ENCODE peak calls at places on chromosomes 1 and 21, in five cellular contexts. One of them, this sample, is unnamed.

GRCh38 chr1:227949341-227949921 is 1.7 kb upstream of the WNT9A start:
- DNase-seq in AG09309: no peak
- DNase-seq in tibial artery: peak
- DNase-seq in stimulated activated CD8-positive, alpha-beta memory T cell treated with anti-CD3 and anti-CD28 coated beads, Interleukin-7, amount 100 ng/mL, for 48 hours: no peak
- DNase-seq in OCI-LY7: no peak
- DNase-seq in this sample: no peak

GRCh38 chr1:66375125-66375524 is 158.8 kb upstream of the SGIP1 start:
- DNase-seq in OCI-LY7: no peak
- DNase-seq in tibial artery: no peak
- DNase-seq in AG09309: no peak
- DNase-seq in stimulated activated CD8-positive, alpha-beta memory T cell treated with anti-CD3 and anti-CD28 coated beads, Interleukin-7, amount 100 ng/mL, for 48 hours: no peak
- DNase-seq in this sample: peak

GRCh38 chr1:20511518-20512428 is 3.8 kb upstream of the MUL1 start:
- DNase-seq in stimulated activated CD8-positive, alpha-beta memory T cell treated with anti-CD3 and anti-CD28 coated beads, Interleukin-7, amount 100 ng/mL, for 48 hours: no peak
- DNase-seq in AG09309: no peak
- DNase-seq in tibial artery: no peak
- DNase-seq in OCI-LY7: peak
- DNase-seq in this sample: no peak

GRCh38 chr1:218739426-218739825 is 394.3 kb downstream of the TGFB2 start:
- DNase-seq in OCI-LY7: no peak
- DNase-seq in stimulated activated CD8-positive, alpha-beta memory T cell treated with anti-CD3 and anti-CD28 coated beads, Interleukin-7, amount 100 ng/mL, for 48 hours: no peak
- DNase-seq in AG09309: no peak
- DNase-seq in tibial artery: peak
- DNase-seq in this sample: peak

GRCh38 chr1:36359911-36360310 is 25.8 kb downstream of the STK40 start:
- DNase-seq in AG09309: no peak
- DNase-seq in stimulated activated CD8-positive, alpha-beta memory T cell treated with anti-CD3 and anti-CD28 coated beads, Interleukin-7, amount 100 ng/mL, for 48 hours: no peak
- DNase-seq in tibial artery: no peak
- DNase-seq in OCI-LY7: no peak
- DNase-seq in this sample: no peak

GRCh38 chr21:28975401-28975800 is 17.3 kb downstream of the LTN1 start:
- DNase-seq in stimulated activated CD8-positive, alpha-beta memory T cell treated with anti-CD3 and anti-CD28 coated beads, Interleukin-7, amount 100 ng/mL, for 48 hours: no peak
- DNase-seq in AG09309: peak
- DNase-seq in OCI-LY7: no peak
- DNase-seq in tibial artery: no peak
- DNase-seq in this sample: no peak

GRCh38 chr1:109765896-109766615 is 2.3 kb upstream of the EPS8L3 start:
- DNase-seq in stimulated activated CD8-positive, alpha-beta memory T cell treated with anti-CD3 and anti-CD28 coated beads, Interleukin-7, amount 100 ng/mL, for 48 hours: no peak
- DNase-seq in tibial artery: peak
- DNase-seq in AG09309: no peak
- DNase-seq in OCI-LY7: no peak
- DNase-seq in this sample: no peak

GRCh38 chr1:115880981-115881672 is 40.2 kb upstream of the NHLH2 start:
- DNase-seq in stimulated activated CD8-positive, alpha-beta memory T cell treated with anti-CD3 and anti-CD28 coated beads, Interleukin-7, amount 100 ng/mL, for 48 hours: no peak
- DNase-seq in AG09309: no peak
- DNase-seq in OCI-LY7: no peak
- DNase-seq in tibial artery: no peak
- DNase-seq in this sample: peak

GRCh38 chr1:192488058-192488457 is 87.5 kb upstream of the RGS1 start:
- DNase-seq in stimulated activated CD8-positive, alpha-beta memory T cell treated with anti-CD3 and anti-CD28 coated beads, Interleukin-7, amount 100 ng/mL, for 48 hours: no peak
- DNase-seq in AG09309: no peak
- DNase-seq in OCI-LY7: no peak
- DNase-seq in tibial artery: no peak
- DNase-seq in this sample: no peak

GRCh38 chr1:226397955-226398636 is 9.8 kb downstream of the PARP1 start:
- DNase-seq in AG09309: no peak
- DNase-seq in stimulated activated CD8-positive, alpha-beta memory T cell treated with anti-CD3 and anti-CD28 coated beads, Interleukin-7, amount 100 ng/mL, for 48 hours: no peak
- DNase-seq in OCI-LY7: no peak
- DNase-seq in tibial artery: no peak
- DNase-seq in this sample: no peak

GRCh38 chr1:214004795-214005194 is 17.0 kb downstream of the PROX1 start:
- DNase-seq in AG09309: no peak
- DNase-seq in stimulated activated CD8-positive, alpha-beta memory T cell treated with anti-CD3 and anti-CD28 coated beads, Interleukin-7, amount 100 ng/mL, for 48 hours: no peak
- DNase-seq in tibial artery: no peak
- DNase-seq in OCI-LY7: no peak
- DNase-seq in this sample: no peak

GRCh38 chr1:203215573-203215972 is 13.9 kb downstream of the CHIT1 start:
- DNase-seq in stimulated activated CD8-positive, alpha-beta memory T cell treated with anti-CD3 and anti-CD28 coated beads, Interleukin-7, amount 100 ng/mL, for 48 hours: no peak
- DNase-seq in OCI-LY7: no peak
- DNase-seq in tibial artery: no peak
- DNase-seq in AG09309: no peak
- DNase-seq in this sample: peak

GRCh38 chr21:45086342-45086958 is 12.1 kb downstream of the ADARB1 start:
- DNase-seq in stimulated activated CD8-positive, alpha-beta memory T cell treated with anti-CD3 and anti-CD28 coated beads, Interleukin-7, amount 100 ng/mL, for 48 hours: no peak
- DNase-seq in AG09309: no peak
- DNase-seq in tibial artery: no peak
- DNase-seq in OCI-LY7: no peak
- DNase-seq in this sample: peak

GRCh38 chr1:229342305-229342901 is 444 bp downstream of the CCSAP start:
- DNase-seq in OCI-LY7: peak
- DNase-seq in stimulated activated CD8-positive, alpha-beta memory T cell treated with anti-CD3 and anti-CD28 coated beads, Interleukin-7, amount 100 ng/mL, for 48 hours: peak
- DNase-seq in AG09309: no peak
- DNase-seq in tibial artery: peak
- DNase-seq in this sample: peak

GRCh38 chr1:194318790-194319280 is 1132.4 kb upstream of the B3GALT2 start:
- DNase-seq in tibial artery: no peak
- DNase-seq in stimulated activated CD8-positive, alpha-beta memory T cell treated with anti-CD3 and anti-CD28 coated beads, Interleukin-7, amount 100 ng/mL, for 48 hours: no peak
- DNase-seq in OCI-LY7: no peak
- DNase-seq in AG09309: no peak
- DNase-seq in this sample: no peak

GRCh38 chr1:245051349-245052221 is 103.2 kb upstream of the KIF26B start:
- DNase-seq in AG09309: no peak
- DNase-seq in tibial artery: no peak
- DNase-seq in OCI-LY7: no peak
- DNase-seq in stimulated activated CD8-positive, alpha-beta memory T cell treated with anti-CD3 and anti-CD28 coated beads, Interleukin-7, amount 100 ng/mL, for 48 hours: no peak
- DNase-seq in this sample: peak

GRCh38 chr1:11676386-11677103 is 4.4 kb downstream of the MAD2L2 start:
- DNase-seq in AG09309: no peak
- DNase-seq in tibial artery: no peak
- DNase-seq in OCI-LY7: no peak
- DNase-seq in stimulated activated CD8-positive, alpha-beta memory T cell treated with anti-CD3 and anti-CD28 coated beads, Interleukin-7, amount 100 ng/mL, for 48 hours: no peak
- DNase-seq in this sample: no peak

GRCh38 chr21:35236090-35236489 is 187.0 kb upstream of the RUNX1 start:
- DNase-seq in tibial artery: no peak
- DNase-seq in OCI-LY7: peak
- DNase-seq in stimulated activated CD8-positive, alpha-beta memory T cell treated with anti-CD3 and anti-CD28 coated beads, Interleukin-7, amount 100 ng/mL, for 48 hours: no peak
- DNase-seq in AG09309: no peak
- DNase-seq in this sample: peak

GRCh38 chr1:72282271-72282656 is at the start of gene NEGR1:
- DNase-seq in AG09309: peak
- DNase-seq in stimulated activated CD8-positive, alpha-beta memory T cell treated with anti-CD3 and anti-CD28 coated beads, Interleukin-7, amount 100 ng/mL, for 48 hours: no peak
- DNase-seq in tibial artery: peak
- DNase-seq in OCI-LY7: no peak
- DNase-seq in this sample: no peak

GRCh38 chr1:219041141-219041540 is 132.5 kb upstream of the LYPLAL1 start:
- DNase-seq in stimulated activated CD8-positive, alpha-beta memory T cell treated with anti-CD3 and anti-CD28 coated beads, Interleukin-7, amount 100 ng/mL, for 48 hours: no peak
- DNase-seq in OCI-LY7: no peak
- DNase-seq in tibial artery: no peak
- DNase-seq in AG09309: no peak
- DNase-seq in this sample: no peak